ENCODE peak calls at places on chromosomes 2 and 18, in four cellular contexts. D is GM23248, K is A549, F is SK-N-MC. Z is an unnamed sample.

GRCh38 chr2:46435796-46436360 is 43.5 kb upstream of the TMEM247 start:
- DNase-seq in D (no peak), F (no peak), K (no peak), Z (no peak)

GRCh38 chr18:13539050-13539449 is 187.3 kb downstream of the FAM210A start:
- DNase-seq in D (no peak), F (no peak), K (peak), Z (no peak)

GRCh38 chr2:27255660-27256059 is 7.2 kb downstream of the SLC30A3 start:
- DNase-seq in K (no peak), D (peak), F (no peak), Z (no peak)

GRCh38 chr2:26649992-26650712 is 9.0 kb upstream of the CIB4 start:
- DNase-seq in F (no peak), K (no peak), D (no peak), Z (no peak)

GRCh38 chr18:39959839-39960238 is 1995.2 kb upstream of the PIK3C3 start:
- DNase-seq in F (no peak), D (peak), K (no peak), Z (no peak)

GRCh38 chr18:27627927-27628326 is 442.8 kb upstream of the CHST9 start:
- DNase-seq in F (no peak), K (peak), D (no peak), Z (no peak)

GRCh38 chr2:138121769-138122661 is 157.7 kb downstream of the HNMT start:
- DNase-seq in D (no peak), F (no peak), K (no peak), Z (no peak)

GRCh38 chr2:187397870-187398269 is 50.2 kb downstream of the CALCRL start:
- DNase-seq in F (no peak), D (no peak), K (no peak), Z (no peak)

GRCh38 chr2:117500721-117501120 is 313.8 kb upstream of the DDX18 start:
- DNase-seq in F (no peak), K (no peak), D (no peak), Z (no peak)

GRCh38 chr2:208366215-208367132 is 40.1 kb upstream of the PTH2R start:
- DNase-seq in D (no peak), K (no peak), F (no peak), Z (no peak)

GRCh38 chr2:207161247-207161646 is 4.5 kb downstream of the KLF7 start:
- DNase-seq in K (no peak), F (no peak), D (peak), Z (no peak)

GRCh38 chr2:100658017-100658416 is 95.2 kb downstream of the PDCL3 start:
- DNase-seq in F (no peak), K (no peak), D (no peak), Z (no peak)

GRCh38 chr2:9313443-9313842 is 106.8 kb downstream of the ASAP2 start:
- DNase-seq in F (no peak), D (no peak), K (no peak), Z (no peak)

GRCh38 chr2:9310827-9311226 is 104.2 kb downstream of the ASAP2 start:
- DNase-seq in K (no peak), D (peak), F (no peak), Z (no peak)

GRCh38 chr2:9310390-9310789 is 103.8 kb downstream of the ASAP2 start:
- DNase-seq in F (no peak), K (peak), D (peak), Z (no peak)

GRCh38 chr2:9312591-9312990 is 106.0 kb downstream of the ASAP2 start:
- DNase-seq in D (peak), K (no peak), F (no peak), Z (no peak)

DNA sequence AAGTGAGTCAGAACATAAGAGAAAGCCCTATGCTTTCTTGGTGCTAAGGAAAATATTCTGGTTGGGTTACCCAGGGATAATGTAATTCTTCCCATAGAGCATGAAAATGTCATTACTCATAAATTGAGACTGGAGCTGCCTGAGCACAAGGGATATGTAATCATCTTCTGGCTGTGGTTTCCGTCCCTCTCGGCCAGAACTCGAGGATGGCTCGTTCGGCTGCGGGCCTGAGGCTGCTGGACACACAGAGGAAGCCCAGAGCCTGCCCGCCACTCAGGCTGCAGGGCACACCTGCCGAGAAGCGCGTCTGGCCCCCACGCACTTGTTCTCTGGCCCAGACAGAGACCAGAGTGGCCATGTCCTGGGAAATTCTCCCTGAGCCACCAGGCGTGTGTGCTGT is 104.9 kb downstream of the ASAP2 start:
- DNase-seq in K (no peak), D (peak), F (no peak), Z (no peak)
- H3K27ac ChIP-seq in K (peak), D (peak), F (no peak), Z (peak)

GRCh38 chr2:8478133-8478793 is 203.6 kb upstream of the ID2 start:
- DNase-seq in K (no peak), D (no peak), F (no peak), Z (no peak)
- H3K27ac ChIP-seq in K (peak), D (no peak), F (no peak), Z (no peak)

GRCh38 chr18:47118986-47119385 is 31.3 kb downstream of the HDHD2 start:
- DNase-seq in K (no peak), D (peak), F (no peak), Z (no peak)
- H3K27ac ChIP-seq in K (no peak), D (peak), F (no peak), Z (no peak)

GRCh38 chr2:71688530-71688929 is 235.2 kb downstream of the DYSF start:
- DNase-seq in F (no peak), K (no peak), D (no peak), Z (no peak)

GRCh38 chr2:71690876-71691275 is 237.5 kb downstream of the DYSF start:
- DNase-seq in D (no peak), F (no peak), K (no peak), Z (no peak)

GRCh38 chr2:71687412-71687811 is 234.1 kb downstream of the DYSF start:
- DNase-seq in D (no peak), F (no peak), K (no peak), Z (no peak)

GRCh38 chr2:71690231-71690834 is 237.0 kb downstream of the DYSF start:
- DNase-seq in D (no peak), K (no peak), F (no peak), Z (no peak)

GRCh38 chr2:71689393-71689792 is 236.0 kb downstream of the DYSF start:
- DNase-seq in F (no peak), K (no peak), D (no peak), Z (no peak)
- H3K27ac ChIP-seq in F (no peak), K (no peak), D (no peak), Z (no peak)

Z was measured in caudate nucleus.